ENCODE peak calls at places on chromosomes 5 and 9, in ten cellular contexts. O, U, G, E, D, R, W, F, Q and L are unnamed samples.

GRCh38 chr5:108418172-108418571 is 36.3 kb upstream of the FBXL17 start:
- DNase-seq in D (no peak), E (no peak), W (no peak), Q (no peak), F (no peak), U (no peak), O (no peak), R (no peak), G (peak; percentile 45), L (no peak)

GRCh38 chr5:163248856-163249255 is 188.5 kb upstream of the CCNG1 start:
- DNase-seq in W (no peak), U (no peak), G (no peak), D (no peak), Q (no peak), R (no peak), O (no peak), F (no peak), E (no peak), L (no peak)

GRCh38 chr5:175247146-175247545 is 196.8 kb downstream of the DRD1 start:
- DNase-seq in G (no peak), W (no peak), E (no peak), U (no peak), F (no peak), R (no peak), O (no peak), Q (no peak), D (no peak), L (no peak)

GRCh38 chr5:170254056-170254455 is 21.3 kb downstream of the C5orf58 start:
- DNase-seq in U (no peak), G (no peak), R (peak; percentile 96), O (no peak), E (no peak), F (no peak), W (peak; percentile 67), D (peak; percentile 73), Q (no peak), L (peak; percentile 79)

GRCh38 chr5:923473-923873 is 30.8 kb downstream of the TRIP13 start:
- DNase-seq in G (peak; percentile 75), U (peak; percentile 64), D (peak; percentile 84), E (peak; percentile 59), W (peak; percentile 53), Q (peak; percentile 42), R (peak; percentile 43), F (peak; percentile 67), O (peak; percentile 66), L (peak; percentile 68)

GRCh38 chr9:113513541-113513940 is 50.0 kb downstream of the RGS3 start:
- DNase-seq in W (no peak), R (no peak), U (no peak), Q (no peak), D (no peak), F (no peak), O (no peak), E (no peak), G (no peak), L (peak; percentile 66)

GRCh38 chr9:27433599-27434325 is 90.3 kb upstream of the IFNK start:
- DNase-seq in E (no peak), F (no peak), Q (no peak), D (peak; percentile 64), W (no peak), O (no peak), G (no peak), U (no peak), R (no peak), L (no peak)

GRCh38 chr9:35615981-35616680 is 2.1 kb downstream of the CD72 start:
- DNase-seq in D (peak; percentile 16), U (no peak), G (no peak), E (no peak), F (no peak), Q (no peak), W (no peak), R (no peak), O (no peak), L (no peak)

GRCh38 chr9:117169089-117169488 is 245.8 kb downstream of the ASTN2 start:
- DNase-seq in Q (no peak), U (no peak), R (no peak), E (no peak), G (no peak), W (no peak), F (no peak), O (no peak), D (no peak), L (no peak)

GRCh38 chr9:137160716-137161557 is 8.9 kb downstream of the LRRC26 start:
- DNase-seq in W (no peak), O (no peak), D (no peak), U (no peak), Q (no peak), F (no peak), G (no peak), E (no peak), R (no peak), L (no peak)
- H3K27me3 ChIP-seq in W (peaks cover 100% of the 10 kb centered on the region), O (peaks cover 15% of the 10 kb centered on the region), D (peaks cover 18% of the 10 kb centered on the region), U (peaks cover 66% of the 10 kb centered on the region), Q (no peaks in the 10 kb centered on the region), F (peaks cover 36% of the 10 kb centered on the region), G (peaks cover 100% of the 10 kb centered on the region), E (peaks cover 2% of the 10 kb centered on the region), R (peaks cover 28% of the 10 kb centered on the region), L (peaks cover 9% of the 10 kb centered on the region)

GRCh38 chr5:128084228-128085167 is 932 bp downstream of the SLC12A2 start:
- DNase-seq in D (peak; percentile 51), E (no peak), G (peak; percentile 26), R (peak; percentile 70), Q (no peak), F (peak; percentile 31), O (no peak), W (peak; percentile 26), U (no peak), L (peak; percentile 49)

GRCh38 chr5:128082551-128083032 is 974 bp upstream of the SLC12A2 start:
- DNase-seq in G (no peak), F (no peak), D (no peak), R (no peak), Q (peak; percentile 36), W (no peak), U (no peak), E (peak; percentile 12), O (no peak), L (no peak)

GRCh38 chr5:128083811-128084227 is 253 bp downstream of the SLC12A2 start:
- DNase-seq in W (no peak), F (no peak), O (peak; percentile 4), U (no peak), G (no peak), E (no peak), Q (no peak), D (peak; percentile 71), R (no peak), L (no peak)

GRCh38 chr5:128083033-128083810 is at the start of gene SLC12A2:
- DNase-seq in Q (peak; percentile 61), F (peak; percentile 89), D (peak; percentile 97), W (peak; percentile 86), U (peak; percentile 69), E (peak; percentile 85), R (peak; percentile 94), O (peak; percentile 68), G (peak; percentile 93), L (peak; percentile 84)

GRCh38 chr5:128085413-128085812 is 1.8 kb downstream of the SLC12A2 start:
- DNase-seq in R (no peak), G (no peak), D (no peak), Q (no peak), U (no peak), O (peak; percentile 18), W (no peak), F (no peak), E (no peak), L (no peak)
- H3K4me3 ChIP-seq in R (peak overlapping the region; percentile 69), G (no peak overlapping the region), D (no peak overlapping the region), Q (peak overlapping the region; percentile 77), U (no peak overlapping the region), O (peak overlapping the region; percentile 75), W (peak overlapping the region; percentile 96), F (peak overlapping the region; percentile 88), E (peak overlapping the region; percentile 70), L (no peak overlapping the region)

DNA sequence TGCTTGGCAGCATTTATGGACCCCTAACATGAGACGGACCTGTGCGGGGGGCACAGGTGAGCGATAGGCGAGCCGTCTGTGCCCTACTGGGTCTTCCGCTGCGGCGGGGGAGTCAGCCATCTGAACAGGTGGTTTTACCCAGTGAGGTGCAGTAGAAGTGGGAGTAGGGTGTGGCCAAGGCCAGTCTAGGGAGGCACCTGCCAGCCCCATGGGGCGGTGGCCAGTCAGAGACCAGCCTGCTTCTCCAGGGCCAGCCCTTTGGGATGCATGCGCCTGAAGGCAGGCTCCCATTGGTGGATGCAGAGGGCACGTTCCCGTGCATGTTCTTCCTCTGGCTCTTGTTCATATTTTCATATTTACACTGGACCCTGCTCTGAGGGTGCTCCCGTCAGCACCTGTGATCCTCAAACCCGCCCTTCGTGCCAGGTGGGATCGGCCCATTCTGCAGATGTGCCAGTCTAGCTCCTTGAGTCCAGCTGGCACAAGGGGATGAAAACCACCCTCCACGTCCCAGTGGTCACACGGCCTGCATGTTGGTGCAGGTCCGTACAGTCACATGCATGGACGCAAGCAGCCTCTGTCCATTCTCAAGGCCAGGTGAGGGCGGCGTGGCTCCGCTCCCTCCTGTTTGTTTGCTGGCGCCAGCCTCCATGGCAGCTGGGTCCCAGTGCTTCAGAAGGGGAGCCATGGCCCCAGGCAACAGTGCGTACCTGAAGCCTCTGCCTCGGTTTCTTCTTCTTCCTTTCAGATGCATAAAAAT is 9.0 kb downstream of the COL5A1 start:
- DNase-seq in F (no peak), G (no peak), O (no peak), R (no peak), U (no peak), D (no peak), W (no peak), E (no peak), Q (no peak), L (no peak)
- H3K27ac ChIP-seq in F (no peak overlapping the region), G (no peak overlapping the region), O (no peak overlapping the region), R (no peak overlapping the region), U (no peak overlapping the region), D (no peak overlapping the region), W (no peak overlapping the region), E (no peak overlapping the region), Q (no peak overlapping the region), L (no peak overlapping the region)

GRCh38 chr9:24071736-24072135 is 245.7 kb upstream of the ELAVL2 start:
- DNase-seq in G (no peak), E (no peak), D (no peak), O (no peak), F (no peak), Q (no peak), W (no peak), R (peak; percentile 4), U (no peak), L (no peak)

GRCh38 chr9:24073237-24073636 is 247.2 kb upstream of the ELAVL2 start:
- DNase-seq in G (no peak), R (no peak), U (no peak), Q (no peak), D (no peak), F (no peak), W (no peak), O (no peak), E (no peak), L (no peak)
- H3K27me3 ChIP-seq in G (no peaks in the 10 kb centered on the region), R (no peaks in the 10 kb centered on the region), U (no peaks in the 10 kb centered on the region), Q (no peaks in the 10 kb centered on the region), D (no peaks in the 10 kb centered on the region), F (no peaks in the 10 kb centered on the region), W (no peaks in the 10 kb centered on the region), O (no peaks in the 10 kb centered on the region), E (no peaks in the 10 kb centered on the region), L (no peaks in the 10 kb centered on the region)

GRCh38 chr5:140969880-140970279 is 3.6 kb downstream of the PCDHAC2 start:
- DNase-seq in D (no peak), F (no peak), R (no peak), G (no peak), Q (no peak), O (no peak), E (no peak), W (no peak), U (no peak), L (no peak)
- H3K4me3 ChIP-seq in D (no peak overlapping the region), F (no peak overlapping the region), R (no peak overlapping the region), G (no peak overlapping the region), Q (no peak overlapping the region), O (no peak overlapping the region), E (no peak overlapping the region), W (no peak overlapping the region), U (no peak overlapping the region), L (no peak overlapping the region)